ENCODE peak calls at places on chromosome 19, in eight cellular contexts. One of them, this sample, is unnamed.

GRCh38 chr19:7168941-7169340 is 99.4 kb downstream of the ZNF557 start:
- DNase-seq in fibroblast of villous mesenchyme: no peak
- DNase-seq in GM13977: no peak
- DNase-seq in H1: no peak
- DNase-seq in sigmoid colon: peak
- DNase-seq in CD8-positive, alpha-beta T cell: no peak
- DNase-seq in tibial nerve: no peak
- DNase-seq in GM10248: no peak
- DNase-seq in this sample: no peak

GRCh38 chr19:13844130-13844631 is 32.8 kb upstream of the NANOS3 start:
- DNase-seq in fibroblast of villous mesenchyme: no peak
- DNase-seq in GM13977: no peak
- DNase-seq in H1: peak
- DNase-seq in sigmoid colon: no peak
- DNase-seq in CD8-positive, alpha-beta T cell: no peak
- DNase-seq in tibial nerve: no peak
- DNase-seq in GM10248: no peak
- DNase-seq in this sample: no peak

GRCh38 chr19:4065430-4066175 is 1.1 kb downstream of the ZBTB7A start:
- DNase-seq in fibroblast of villous mesenchyme: peak
- DNase-seq in GM13977: peak
- DNase-seq in H1: peak
- DNase-seq in sigmoid colon: peak
- DNase-seq in CD8-positive, alpha-beta T cell: peak
- DNase-seq in tibial nerve: peak
- DNase-seq in GM10248: peak
- DNase-seq in this sample: peak

GRCh38 chr19:52397310-52398090 is at the start of gene ZNF528:
- DNase-seq in fibroblast of villous mesenchyme: peak
- DNase-seq in GM13977: peak
- DNase-seq in H1: no peak
- DNase-seq in sigmoid colon: peak
- DNase-seq in CD8-positive, alpha-beta T cell: peak
- DNase-seq in tibial nerve: peak
- DNase-seq in GM10248: peak
- DNase-seq in this sample: peak

GRCh38 chr19:52453324-52454094 is at the start of gene ZNF578:
- DNase-seq in fibroblast of villous mesenchyme: peak
- DNase-seq in GM13977: peak
- DNase-seq in H1: no peak
- DNase-seq in sigmoid colon: peak
- DNase-seq in CD8-positive, alpha-beta T cell: peak
- DNase-seq in tibial nerve: peak
- DNase-seq in GM10248: peak
- DNase-seq in this sample: peak

GRCh38 chr19:49585023-49585422 is 3.9 kb downstream of the PRRG2 start:
- DNase-seq in fibroblast of villous mesenchyme: no peak
- DNase-seq in GM13977: no peak
- DNase-seq in H1: peak
- DNase-seq in sigmoid colon: no peak
- DNase-seq in CD8-positive, alpha-beta T cell: no peak
- DNase-seq in tibial nerve: no peak
- DNase-seq in GM10248: no peak
- DNase-seq in this sample: no peak

GRCh38 chr19:4077800-4078683 is 11.3 kb upstream of the ZBTB7A start:
- DNase-seq in fibroblast of villous mesenchyme: no peak
- DNase-seq in GM13977: peak
- DNase-seq in H1: no peak
- DNase-seq in sigmoid colon: peak
- DNase-seq in CD8-positive, alpha-beta T cell: peak
- DNase-seq in tibial nerve: peak
- DNase-seq in GM10248: peak
- DNase-seq in this sample: no peak

GRCh38 chr19:12994701-12995595 is at the start of gene NFIX:
- DNase-seq in fibroblast of villous mesenchyme: peak
- DNase-seq in GM13977: no peak
- DNase-seq in H1: no peak
- DNase-seq in sigmoid colon: peak
- DNase-seq in CD8-positive, alpha-beta T cell: peak
- DNase-seq in tibial nerve: peak
- DNase-seq in GM10248: peak
- DNase-seq in this sample: no peak

GRCh38 chr19:18500820-18501219 is 21.1 kb downstream of the ELL start:
- DNase-seq in fibroblast of villous mesenchyme: no peak
- DNase-seq in GM13977: no peak
- DNase-seq in H1: no peak
- DNase-seq in sigmoid colon: peak
- DNase-seq in CD8-positive, alpha-beta T cell: no peak
- DNase-seq in tibial nerve: no peak
- DNase-seq in GM10248: no peak
- DNase-seq in this sample: no peak

GRCh38 chr19:7965259-7965841 is 21.9 kb upstream of the TIMM44 start:
- DNase-seq in fibroblast of villous mesenchyme: no peak
- DNase-seq in GM13977: no peak
- DNase-seq in H1: no peak
- DNase-seq in sigmoid colon: no peak
- DNase-seq in CD8-positive, alpha-beta T cell: no peak
- DNase-seq in tibial nerve: no peak
- DNase-seq in GM10248: no peak
- DNase-seq in this sample: no peak

GRCh38 chr19:45177817-45178261 is at the start of gene TRAPPC6A:
- DNase-seq in fibroblast of villous mesenchyme: peak
- DNase-seq in GM13977: no peak
- DNase-seq in H1: no peak
- DNase-seq in sigmoid colon: no peak
- DNase-seq in CD8-positive, alpha-beta T cell: no peak
- DNase-seq in tibial nerve: no peak
- DNase-seq in GM10248: no peak
- DNase-seq in this sample: no peak

GRCh38 chr19:14033946-14034345 is 2.4 kb downstream of the IL27RA start:
- DNase-seq in fibroblast of villous mesenchyme: no peak
- DNase-seq in GM13977: no peak
- DNase-seq in H1: no peak
- DNase-seq in sigmoid colon: no peak
- DNase-seq in CD8-positive, alpha-beta T cell: no peak
- DNase-seq in tibial nerve: no peak
- DNase-seq in GM10248: no peak
- DNase-seq in this sample: no peak

GRCh38 chr19:48836089-48837017 is at the start of gene HSD17B14:
- DNase-seq in fibroblast of villous mesenchyme: peak
- DNase-seq in GM13977: no peak
- DNase-seq in H1: peak
- DNase-seq in sigmoid colon: peak
- DNase-seq in CD8-positive, alpha-beta T cell: no peak
- DNase-seq in tibial nerve: no peak
- DNase-seq in GM10248: no peak
- DNase-seq in this sample: no peak

GRCh38 chr19:45827459-45828093 is 12.5 kb upstream of the RSPH6A start:
- DNase-seq in fibroblast of villous mesenchyme: no peak
- DNase-seq in GM13977: no peak
- DNase-seq in H1: no peak
- DNase-seq in sigmoid colon: no peak
- DNase-seq in CD8-positive, alpha-beta T cell: no peak
- DNase-seq in tibial nerve: no peak
- DNase-seq in GM10248: no peak
- DNase-seq in this sample: no peak

GRCh38 chr19:55253264-55253663 is 5.6 kb downstream of the PPP6R1 start:
- DNase-seq in fibroblast of villous mesenchyme: no peak
- DNase-seq in GM13977: no peak
- DNase-seq in H1: no peak
- DNase-seq in sigmoid colon: no peak
- DNase-seq in CD8-positive, alpha-beta T cell: no peak
- DNase-seq in tibial nerve: no peak
- DNase-seq in GM10248: no peak
- DNase-seq in this sample: no peak

GRCh38 chr19:7817801-7818200 is 12.2 kb upstream of the EVI5L start:
- DNase-seq in fibroblast of villous mesenchyme: no peak
- DNase-seq in GM13977: no peak
- DNase-seq in H1: no peak
- DNase-seq in sigmoid colon: no peak
- DNase-seq in CD8-positive, alpha-beta T cell: no peak
- DNase-seq in tibial nerve: no peak
- DNase-seq in GM10248: no peak
- DNase-seq in this sample: no peak

GRCh38 chr19:4343056-4343844 is at the start of gene MPND:
- DNase-seq in fibroblast of villous mesenchyme: peak
- DNase-seq in GM13977: peak
- DNase-seq in H1: peak
- DNase-seq in sigmoid colon: peak
- DNase-seq in CD8-positive, alpha-beta T cell: peak
- DNase-seq in tibial nerve: peak
- DNase-seq in GM10248: peak
- DNase-seq in this sample: peak

DNA sequence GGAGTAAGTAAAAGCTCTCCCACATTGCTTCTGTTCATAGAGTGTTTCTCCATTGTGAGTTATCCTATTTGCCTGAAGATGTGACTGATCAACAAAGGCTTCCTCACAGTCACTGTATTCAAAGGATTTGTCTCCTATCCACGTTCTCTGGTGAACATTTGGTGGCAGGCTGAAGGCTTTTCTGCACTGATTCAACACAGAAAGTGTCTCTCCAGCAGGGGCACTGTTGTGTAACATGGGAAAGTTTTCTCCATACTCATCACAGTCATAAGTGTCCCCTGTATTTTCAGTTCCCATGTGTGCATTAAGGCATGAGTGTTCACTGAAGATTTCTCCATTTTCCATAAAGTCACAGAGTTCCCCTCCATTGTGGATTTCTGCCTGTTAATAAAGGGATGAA is 17.6 kb downstream of the ZNF121 start:
- DNase-seq in fibroblast of villous mesenchyme: no peak
- DNase-seq in GM13977: no peak
- DNase-seq in H1: no peak
- DNase-seq in sigmoid colon: no peak
- DNase-seq in CD8-positive, alpha-beta T cell: no peak
- DNase-seq in tibial nerve: no peak
- DNase-seq in GM10248: no peak
- DNase-seq in this sample: no peak
- TF ChIP-seq CTCF in fibroblast of villous mesenchyme: no peak
- TF ChIP-seq CTCF in GM13977: no peak
- TF ChIP-seq CTCF in H1: no peak
- TF ChIP-seq CTCF in sigmoid colon: no peak
- TF ChIP-seq CTCF in CD8-positive, alpha-beta T cell: no peak
- TF ChIP-seq CTCF in tibial nerve: no peak
- TF ChIP-seq CTCF in GM10248: no peak
- TF ChIP-seq CTCF in this sample: no peak

GRCh38 chr19:17103177-17103576 is 27.6 kb downstream of the MYO9B start:
- DNase-seq in fibroblast of villous mesenchyme: peak
- DNase-seq in GM13977: no peak
- DNase-seq in H1: peak
- DNase-seq in sigmoid colon: no peak
- DNase-seq in CD8-positive, alpha-beta T cell: no peak
- DNase-seq in tibial nerve: no peak
- DNase-seq in GM10248: no peak
- DNase-seq in this sample: no peak
- TF ChIP-seq CTCF in fibroblast of villous mesenchyme: peak
- TF ChIP-seq CTCF in GM13977: peak
- TF ChIP-seq CTCF in H1: peak
- TF ChIP-seq CTCF in sigmoid colon: no peak
- TF ChIP-seq CTCF in CD8-positive, alpha-beta T cell: no peak
- TF ChIP-seq CTCF in tibial nerve: peak
- TF ChIP-seq CTCF in GM10248: peak
- TF ChIP-seq CTCF in this sample: peak

GRCh38 chr19:39843919-39844793 is 2.0 kb downstream of the FBL start:
- DNase-seq in fibroblast of villous mesenchyme: peak
- DNase-seq in GM13977: peak
- DNase-seq in H1: no peak
- DNase-seq in sigmoid colon: no peak
- DNase-seq in CD8-positive, alpha-beta T cell: no peak
- DNase-seq in tibial nerve: no peak
- DNase-seq in GM10248: peak
- DNase-seq in this sample: no peak

GRCh38 chr19:39846176-39846677 is at the start of gene FBL:
- DNase-seq in fibroblast of villous mesenchyme: peak
- DNase-seq in GM13977: peak
- DNase-seq in H1: peak
- DNase-seq in sigmoid colon: peak
- DNase-seq in CD8-positive, alpha-beta T cell: peak
- DNase-seq in tibial nerve: peak
- DNase-seq in GM10248: peak
- DNase-seq in this sample: peak

GRCh38 chr19:39846678-39847486 is 703 bp upstream of the FBL start:
- DNase-seq in fibroblast of villous mesenchyme: no peak
- DNase-seq in GM13977: no peak
- DNase-seq in H1: no peak
- DNase-seq in sigmoid colon: no peak
- DNase-seq in CD8-positive, alpha-beta T cell: no peak
- DNase-seq in tibial nerve: no peak
- DNase-seq in GM10248: no peak
- DNase-seq in this sample: no peak

GRCh38 chr19:39845172-39845571 is 1.0 kb downstream of the FBL start:
- DNase-seq in fibroblast of villous mesenchyme: no peak
- DNase-seq in GM13977: no peak
- DNase-seq in H1: no peak
- DNase-seq in sigmoid colon: no peak
- DNase-seq in CD8-positive, alpha-beta T cell: no peak
- DNase-seq in tibial nerve: no peak
- DNase-seq in GM10248: no peak
- DNase-seq in this sample: no peak

DNA sequence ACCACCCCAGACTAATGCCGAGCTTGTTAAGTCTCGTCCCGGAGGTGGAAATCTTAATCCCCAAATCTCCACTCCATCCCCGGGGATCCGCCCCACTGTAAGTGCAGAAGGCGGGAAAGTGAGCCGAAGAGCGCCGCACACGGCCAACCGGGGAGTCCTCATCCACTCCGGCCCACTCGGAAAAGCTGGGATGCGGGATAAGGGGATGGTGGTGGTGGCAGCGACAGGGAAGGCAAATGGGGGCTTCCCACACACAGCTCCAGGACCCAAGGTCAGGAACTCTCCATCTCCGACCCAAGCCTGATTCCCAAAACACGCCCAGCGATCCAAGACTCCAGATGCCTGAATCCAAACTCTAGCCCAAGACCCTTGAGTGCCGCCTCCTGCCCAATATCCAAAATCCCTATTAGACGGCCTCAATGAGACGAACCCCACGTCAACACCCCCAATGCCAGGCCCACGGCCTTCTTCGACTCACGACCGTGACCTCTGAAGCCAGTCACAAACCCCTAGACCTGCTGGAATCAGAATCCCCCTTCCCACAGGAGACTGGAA is 481 bp downstream of the FBL start:
- DNase-seq in fibroblast of villous mesenchyme: no peak
- DNase-seq in GM13977: no peak
- DNase-seq in H1: no peak
- DNase-seq in sigmoid colon: no peak
- DNase-seq in CD8-positive, alpha-beta T cell: no peak
- DNase-seq in tibial nerve: no peak
- DNase-seq in GM10248: no peak
- DNase-seq in this sample: no peak
- TF ChIP-seq CTCF in fibroblast of villous mesenchyme: no peak
- TF ChIP-seq CTCF in GM13977: peak
- TF ChIP-seq CTCF in H1: no peak
- TF ChIP-seq CTCF in sigmoid colon: no peak
- TF ChIP-seq CTCF in CD8-positive, alpha-beta T cell: no peak
- TF ChIP-seq CTCF in tibial nerve: no peak
- TF ChIP-seq CTCF in GM10248: no peak
- TF ChIP-seq CTCF in this sample: no peak

DNA sequence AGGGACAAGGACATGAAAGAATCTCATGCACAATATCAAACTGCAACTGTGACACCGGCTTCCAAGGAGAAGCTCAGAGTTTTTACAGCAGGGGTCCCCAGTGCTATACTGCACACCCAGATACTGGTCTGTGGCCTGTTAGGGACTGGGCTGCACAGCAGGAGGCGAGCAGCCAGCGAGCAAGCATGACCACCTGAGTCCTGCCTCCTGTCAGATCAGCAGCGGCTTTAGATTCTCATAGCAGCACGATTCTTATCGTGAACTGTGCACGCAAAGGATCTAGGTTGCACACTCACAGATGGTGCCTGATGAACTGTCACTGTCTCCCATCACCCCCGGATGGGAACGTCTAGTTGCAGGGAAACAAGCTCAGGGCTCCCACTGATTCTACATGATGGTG is 13.1 kb upstream of the CD22 start:
- DNase-seq in fibroblast of villous mesenchyme: no peak
- DNase-seq in GM13977: no peak
- DNase-seq in H1: no peak
- DNase-seq in sigmoid colon: no peak
- DNase-seq in CD8-positive, alpha-beta T cell: no peak
- DNase-seq in tibial nerve: no peak
- DNase-seq in GM10248: no peak
- DNase-seq in this sample: no peak
- TF ChIP-seq CTCF in fibroblast of villous mesenchyme: no peak
- TF ChIP-seq CTCF in GM13977: peak
- TF ChIP-seq CTCF in H1: no peak
- TF ChIP-seq CTCF in sigmoid colon: no peak
- TF ChIP-seq CTCF in CD8-positive, alpha-beta T cell: no peak
- TF ChIP-seq CTCF in tibial nerve: no peak
- TF ChIP-seq CTCF in GM10248: peak
- TF ChIP-seq CTCF in this sample: no peak

This sample was measured in esophagus squamous epithelium.